ENCODE peak calls at places on chromosomes 11 and 22, in four cellular contexts. One of them, this sample, is unnamed. For H3K4me1, the result is how much of the 10 kb centered on the place peaks cover.

GRCh38 chr11:111308140-111308539 is 9.8 kb downstream of the POU2AF3 start:
- DNase-seq in uterus: no peak
- DNase-seq in fibroblast of lung: no peak
- DNase-seq in A549: peak
- DNase-seq in this sample: peak

GRCh38 chr11:11268706-11269105 is 84.3 kb downstream of the CSNK2A3 start:
- DNase-seq in A549: no peak
- DNase-seq in fibroblast of lung: no peak
- DNase-seq in uterus: no peak
- DNase-seq in this sample: no peak

GRCh38 chr22:38943882-38944281 is 13.5 kb upstream of the APOBEC3A start:
- DNase-seq in uterus: no peak
- DNase-seq in fibroblast of lung: no peak
- DNase-seq in A549: no peak
- DNase-seq in this sample: no peak

GRCh38 chr11:46389450-46390330 is 1.9 kb downstream of the CHRM4 start:
- DNase-seq in A549: peak
- DNase-seq in uterus: no peak
- DNase-seq in fibroblast of lung: peak
- DNase-seq in this sample: peak

GRCh38 chr22:43555561-43556515 is 144.0 kb downstream of the MPPED1 start:
- DNase-seq in fibroblast of lung: no peak
- DNase-seq in A549: no peak
- DNase-seq in uterus: no peak
- DNase-seq in this sample: no peak

GRCh38 chr22:22372063-22372462 is 127.5 kb downstream of the VPREB1 start:
- DNase-seq in uterus: no peak
- DNase-seq in A549: no peak
- DNase-seq in fibroblast of lung: no peak
- DNase-seq in this sample: no peak

GRCh38 chr11:111725621-111726020 is 40.6 kb downstream of the PPP2R1B start:
- DNase-seq in fibroblast of lung: no peak
- DNase-seq in A549: no peak
- DNase-seq in uterus: no peak
- DNase-seq in this sample: no peak

GRCh38 chr22:36384766-36385400 is 2.9 kb downstream of the MYH9 start:
- DNase-seq in uterus: peak
- DNase-seq in fibroblast of lung: peak
- DNase-seq in A549: no peak
- DNase-seq in this sample: peak

GRCh38 chr11:724063-724732 is 18.2 kb downstream of the EPS8L2 start:
- DNase-seq in uterus: no peak
- DNase-seq in A549: no peak
- DNase-seq in fibroblast of lung: no peak
- DNase-seq in this sample: no peak

GRCh38 chr11:13692172-13692571 is 23.7 kb downstream of the FAR1 start:
- DNase-seq in uterus: no peak
- DNase-seq in fibroblast of lung: no peak
- DNase-seq in A549: no peak
- DNase-seq in this sample: no peak

GRCh38 chr11:8988329-8989234 is 15.2 kb downstream of the NRIP3 start:
- DNase-seq in uterus: no peak
- DNase-seq in fibroblast of lung: peak
- DNase-seq in A549: no peak
- DNase-seq in this sample: no peak

GRCh38 chr22:23315341-23315917 is 135.1 kb downstream of the BCR start:
- DNase-seq in A549: peak
- DNase-seq in uterus: peak
- DNase-seq in fibroblast of lung: peak
- DNase-seq in this sample: peak

GRCh38 chr11:131754671-131755070 is 384.3 kb downstream of the NTM start:
- DNase-seq in uterus: no peak
- DNase-seq in A549: no peak
- DNase-seq in fibroblast of lung: peak
- DNase-seq in this sample: no peak

GRCh38 chr11:7381937-7382336 is 103.4 kb upstream of the OLFML1 start:
- DNase-seq in fibroblast of lung: no peak
- DNase-seq in A549: no peak
- DNase-seq in uterus: no peak
- DNase-seq in this sample: no peak

DNA sequence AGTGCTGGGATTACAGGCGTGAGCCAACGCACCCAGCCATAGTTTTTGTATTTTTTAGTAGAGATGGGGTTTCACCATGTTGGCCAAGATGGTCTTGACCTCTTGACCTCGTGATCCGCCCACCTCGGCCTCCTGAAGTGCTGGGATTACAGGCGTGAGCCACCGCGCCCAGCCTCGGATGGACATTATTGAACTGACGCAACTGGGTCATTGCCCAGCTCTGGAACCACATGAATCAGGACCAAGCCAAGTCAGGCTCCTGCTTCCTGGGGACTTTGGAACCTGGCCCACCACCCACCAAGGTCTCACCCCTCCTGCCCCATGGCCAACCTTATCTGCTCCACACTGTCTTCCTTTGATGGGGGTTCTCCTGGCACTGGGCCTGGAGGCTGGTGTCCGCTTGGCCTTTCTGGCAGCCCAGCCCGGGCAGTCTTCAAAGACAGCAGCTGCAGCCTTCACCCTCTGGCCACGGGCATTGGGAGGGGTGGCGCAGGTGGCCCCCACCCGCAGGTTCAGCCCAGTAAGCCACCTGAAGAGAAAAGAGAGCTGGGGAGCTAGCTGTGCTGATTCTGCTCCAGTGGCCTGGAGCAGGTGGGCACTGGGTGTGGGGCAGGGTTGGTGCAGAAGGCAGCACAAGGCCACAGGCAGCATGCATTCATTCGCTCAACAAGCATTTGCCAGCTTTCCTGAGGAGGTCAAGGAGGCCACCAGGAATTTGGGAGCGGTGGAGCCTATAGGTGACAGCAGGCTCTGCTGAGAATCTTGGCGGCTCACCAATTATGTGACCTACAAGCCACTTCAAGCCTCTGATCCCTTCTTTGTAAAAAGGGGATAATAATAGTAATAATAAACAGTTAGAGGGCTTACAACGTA is 5.7 kb downstream of the CHADL start:
- DNase-seq in A549: no peak
- DNase-seq in uterus: no peak
- DNase-seq in fibroblast of lung: no peak
- DNase-seq in this sample: no peak
- H3K4me1 ChIP-seq in A549: under half
- H3K4me1 ChIP-seq in uterus: under half
- H3K4me1 ChIP-seq in fibroblast of lung: under half
- H3K4me1 ChIP-seq in this sample: under half

GRCh38 chr11:4448995-4449394 is at the start of gene OR52K2:
- DNase-seq in fibroblast of lung: no peak
- DNase-seq in uterus: no peak
- DNase-seq in A549: no peak
- DNase-seq in this sample: no peak

GRCh38 chr11:4441500-4441899 is 7.6 kb upstream of the OR52K2 start:
- DNase-seq in A549: no peak
- DNase-seq in uterus: no peak
- DNase-seq in fibroblast of lung: no peak
- DNase-seq in this sample: no peak

GRCh38 chr11:4443479-4443878 is 5.6 kb upstream of the OR52K2 start:
- DNase-seq in fibroblast of lung: no peak
- DNase-seq in A549: no peak
- DNase-seq in uterus: no peak
- DNase-seq in this sample: no peak
- H3K27ac ChIP-seq in fibroblast of lung: no peak
- H3K27ac ChIP-seq in A549: no peak
- H3K27ac ChIP-seq in uterus: no peak
- H3K27ac ChIP-seq in this sample: no peak

DNA sequence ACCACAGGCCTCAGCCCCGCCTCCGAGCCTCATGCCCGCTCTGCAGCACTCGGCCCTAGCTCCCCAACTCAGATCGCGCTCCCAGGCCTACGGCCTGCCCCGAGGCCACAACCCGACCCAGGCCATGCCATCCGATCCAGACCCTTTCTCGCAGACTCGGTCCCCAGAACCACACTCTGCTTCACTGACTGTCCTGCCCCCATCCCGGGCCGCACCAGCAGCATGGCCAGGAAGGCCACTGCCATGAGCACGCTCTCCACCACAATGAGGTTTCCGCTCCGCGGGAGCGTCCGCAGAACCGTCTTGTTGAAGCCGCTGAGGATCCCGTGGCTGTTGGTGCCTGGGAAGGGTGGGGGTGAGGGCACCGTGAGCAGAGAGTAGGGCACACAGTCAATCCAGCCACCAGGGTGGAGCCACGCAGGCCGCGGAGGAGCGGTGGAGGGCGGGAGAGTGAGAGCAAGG is 6.4 kb downstream of the UNC93B1 start:
- DNase-seq in fibroblast of lung: no peak
- DNase-seq in uterus: no peak
- DNase-seq in A549: no peak
- DNase-seq in this sample: no peak
- H3K4me1 ChIP-seq in fibroblast of lung: under half
- H3K4me1 ChIP-seq in uterus: under half
- H3K4me1 ChIP-seq in A549: under half
- H3K4me1 ChIP-seq in this sample: under half

DNA sequence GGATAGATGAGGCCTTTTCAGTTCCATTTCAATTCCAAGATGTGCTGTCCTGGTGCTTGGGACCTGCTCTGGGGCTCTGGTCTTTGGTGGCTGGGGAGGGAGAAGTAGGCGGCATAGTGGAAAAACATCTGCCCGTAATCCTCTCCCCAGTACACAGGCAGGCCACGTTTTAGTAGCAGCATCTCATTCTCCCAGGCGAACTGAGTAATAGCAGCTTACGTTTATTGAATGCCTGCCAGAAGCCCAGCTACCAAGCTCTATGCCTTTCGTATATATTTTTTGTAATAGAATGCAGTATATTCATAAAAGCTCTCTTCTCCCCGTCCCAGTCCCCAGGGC is 11.4 kb downstream of the ACO2 start:
- DNase-seq in A549: no peak
- DNase-seq in fibroblast of lung: peak
- DNase-seq in uterus: no peak
- DNase-seq in this sample: no peak
- H3K27ac ChIP-seq in A549: no peak
- H3K27ac ChIP-seq in fibroblast of lung: peak
- H3K27ac ChIP-seq in uterus: peak
- H3K27ac ChIP-seq in this sample: no peak

GRCh38 chr11:61832758-61833157 is 4.7 kb downstream of the FADS2 start:
- DNase-seq in fibroblast of lung: no peak
- DNase-seq in uterus: no peak
- DNase-seq in A549: no peak
- DNase-seq in this sample: no peak
- H3K4me1 ChIP-seq in fibroblast of lung: under half
- H3K4me1 ChIP-seq in uterus: under half
- H3K4me1 ChIP-seq in A549: half or more
- H3K4me1 ChIP-seq in this sample: half or more

DNA sequence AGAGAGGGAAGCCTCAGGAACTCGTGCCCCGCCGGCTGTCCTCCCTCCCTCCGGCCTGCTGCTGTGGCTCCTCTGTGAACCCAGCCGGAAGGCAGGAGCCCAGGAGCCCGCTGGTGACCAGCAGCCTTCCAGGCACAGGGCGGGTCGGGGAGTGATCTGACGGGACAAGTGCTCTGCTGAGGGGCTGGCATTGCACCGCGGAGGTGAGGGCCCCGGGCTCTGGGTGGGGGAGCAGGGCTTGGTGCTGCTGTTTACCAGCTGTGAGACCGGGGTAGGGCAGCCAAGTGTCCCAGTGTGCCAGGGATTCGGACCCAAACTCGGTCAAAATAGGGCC is 53.3 kb downstream of the FLRT1 start:
- DNase-seq in A549: no peak
- DNase-seq in fibroblast of lung: no peak
- DNase-seq in uterus: no peak
- DNase-seq in this sample: no peak
- H3K27ac ChIP-seq in A549: no peak
- H3K27ac ChIP-seq in fibroblast of lung: no peak
- H3K27ac ChIP-seq in uterus: no peak
- H3K27ac ChIP-seq in this sample: peak